ENCODE peak calls at places on chromosomes 7 and 10, in four cellular contexts. F, S, A and G are unnamed samples.

GRCh38 chr10:104351067-104351681 is 2.5 kb upstream of the CFAP58 start:
- DNase-seq in F (no peak), S (no peak), A (no peak), G (no peak)

GRCh38 chr7:158034571-158034970 is 553.1 kb downstream of the PTPRN2 start:
- DNase-seq in F (peak), S (no peak), A (no peak), G (no peak)

GRCh38 chr10:35191523-35191922 is 64.9 kb downstream of the CREM start:
- DNase-seq in F (peak), S (no peak), A (peak), G (no peak)

GRCh38 chr10:124416733-124417132 is 2.0 kb downstream of the OAT start:
- DNase-seq in F (no peak), S (no peak), A (no peak), G (no peak)

GRCh38 chr7:332646-333398 is 42.9 kb downstream of the FOXL3 start:
- DNase-seq in F (peak), S (peak), A (peak), G (peak)

GRCh38 chr10:45421231-45422097 is 47.4 kb downstream of the ALOX5 start:
- DNase-seq in F (peak), S (no peak), A (peak), G (no peak)

GRCh38 chr7:43481905-43482678 is 100.8 kb upstream of the STK17A start:
- DNase-seq in F (no peak), S (no peak), A (no peak), G (no peak)

GRCh38 chr7:155660059-155660757 is 15.7 kb downstream of the RBM33 start:
- DNase-seq in F (no peak), S (no peak), A (no peak), G (no peak)

GRCh38 chr10:50490244-50490643 is 133.5 kb downstream of the SGMS1 start:
- DNase-seq in F (no peak), S (no peak), A (no peak), G (no peak)

GRCh38 chr10:119734396-119735332 is 8.8 kb downstream of the INPP5F start:
- DNase-seq in F (no peak), S (no peak), A (no peak), G (no peak)

GRCh38 chr10:29132821-29133156 is 156.1 kb upstream of the LYZL1 start:
- DNase-seq in F (no peak), S (no peak), A (no peak), G (no peak)

GRCh38 chr10:1498746-1499343 is 238.5 kb downstream of the ADARB2 start:
- DNase-seq in F (no peak), S (no peak), A (no peak), G (no peak)

GRCh38 chr7:102996957-102997356 is 77.6 kb downstream of the FBXL13 start:
- DNase-seq in F (no peak), S (no peak), A (no peak), G (no peak)

GRCh38 chr7:147992698-147993097 is 597.9 kb upstream of the C7orf33 start:
- DNase-seq in F (no peak), S (no peak), A (no peak), G (no peak)

GRCh38 chr7:22651534-22652243 is 75.3 kb upstream of the IL6 start:
- DNase-seq in F (no peak), S (no peak), A (no peak), G (peak)

GRCh38 chr10:109978481-109978880 is 29.3 kb upstream of the ADD3 start:
- DNase-seq in F (no peak), S (peak), A (peak), G (no peak)

DNA sequence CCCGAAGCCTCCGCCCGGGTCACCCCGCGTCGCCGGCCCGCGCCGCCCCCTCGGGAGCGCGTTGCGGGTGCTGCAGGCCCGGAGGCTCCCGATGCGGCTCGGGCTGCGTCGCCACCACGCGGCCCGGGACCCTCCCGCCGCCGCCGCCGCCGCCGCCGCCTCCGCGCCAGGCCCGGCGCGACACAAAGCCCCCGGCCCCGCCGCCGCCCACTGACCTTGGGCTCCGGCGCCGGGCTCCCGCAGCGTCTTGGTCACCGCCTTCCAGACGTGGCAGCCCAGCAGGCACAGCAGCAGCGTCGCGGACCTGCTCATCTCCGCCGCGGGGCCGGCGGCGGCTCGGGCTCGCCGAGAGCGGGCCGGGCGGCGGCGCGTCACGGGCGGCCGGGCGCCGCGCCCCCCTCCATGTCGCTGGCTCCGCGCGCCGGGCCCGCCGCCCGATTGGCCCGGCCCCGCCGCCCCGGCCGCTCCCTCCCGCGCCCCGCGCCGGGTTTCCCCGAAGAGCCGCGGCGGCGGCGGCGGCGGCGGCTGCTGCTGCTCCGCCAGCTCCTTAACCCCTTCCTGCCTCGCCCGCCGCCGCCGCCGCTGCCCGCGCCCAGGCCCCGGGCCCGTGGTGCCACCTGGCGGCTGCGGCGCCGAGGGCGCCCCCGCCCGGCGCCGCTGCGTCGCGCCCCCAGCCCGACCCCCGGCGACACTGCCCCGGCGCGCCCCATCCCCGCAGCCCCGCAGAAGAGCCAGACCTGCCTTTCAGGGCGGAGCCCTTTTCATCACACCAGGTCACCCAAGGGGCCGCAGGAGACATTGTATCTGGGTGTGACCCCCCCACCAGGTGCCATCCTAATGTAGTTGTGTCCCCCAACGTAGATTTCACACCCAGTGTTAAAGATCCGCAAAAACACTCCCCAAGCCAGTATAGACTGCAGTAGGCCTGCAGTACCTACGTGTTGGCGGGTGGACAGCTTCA is at the start of gene FAM171A1:
- DNase-seq in F (peak), S (peak), A (peak), G (peak)
- TF ChIP-seq POLR2A in F (no peak), S (no peak), A (no peak), G (no peak)

DNA sequence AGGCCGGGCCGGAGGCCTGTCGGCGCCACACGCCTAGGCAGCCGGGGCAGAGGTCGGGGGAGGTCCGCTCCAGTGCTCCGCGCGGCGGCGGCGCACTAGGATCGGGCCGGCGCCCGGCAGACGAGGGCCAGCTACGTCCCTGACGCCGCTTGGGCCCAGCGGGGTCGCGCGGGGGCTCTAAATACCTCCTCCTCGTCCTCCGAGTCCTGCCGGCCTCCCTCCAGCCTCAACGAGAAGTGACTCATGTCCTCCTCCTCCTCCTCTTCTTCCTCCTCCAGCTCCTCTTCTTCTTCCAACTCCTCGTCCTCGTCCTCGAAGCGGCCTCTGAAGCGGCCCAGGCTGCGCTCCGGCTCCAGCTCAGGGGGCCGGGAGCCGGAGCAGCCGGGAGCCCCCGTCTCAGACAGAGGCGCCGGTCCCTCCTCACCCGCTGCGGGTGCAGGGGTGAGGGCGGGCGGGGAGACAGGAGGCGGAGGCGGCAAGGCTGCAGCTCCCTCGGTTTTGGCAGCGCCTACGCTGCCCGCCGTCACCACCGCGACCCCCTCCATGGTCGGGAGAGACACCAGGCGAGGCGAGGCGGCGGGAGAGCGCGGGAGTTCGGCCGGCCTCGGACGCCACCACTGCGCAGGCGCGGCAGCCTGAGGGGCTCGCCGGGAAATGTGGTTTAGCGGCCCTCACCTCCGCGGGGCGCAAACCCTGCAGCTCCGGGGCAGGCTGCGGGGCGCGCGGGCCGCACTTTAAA is at the start of gene PCGF6:
- DNase-seq in F (peak), S (peak), A (peak), G (peak)
- TF ChIP-seq POLR2A in F (no peak), S (peak), A (no peak), G (peak)

GRCh38 chr7:5421626-5422323 is 1.9 kb downstream of the TNRC18 start:
- DNase-seq in F (peak), S (peak), A (peak), G (no peak)
- TF ChIP-seq POLR2A in F (no peak), S (peak), A (peak), G (no peak)

DNA sequence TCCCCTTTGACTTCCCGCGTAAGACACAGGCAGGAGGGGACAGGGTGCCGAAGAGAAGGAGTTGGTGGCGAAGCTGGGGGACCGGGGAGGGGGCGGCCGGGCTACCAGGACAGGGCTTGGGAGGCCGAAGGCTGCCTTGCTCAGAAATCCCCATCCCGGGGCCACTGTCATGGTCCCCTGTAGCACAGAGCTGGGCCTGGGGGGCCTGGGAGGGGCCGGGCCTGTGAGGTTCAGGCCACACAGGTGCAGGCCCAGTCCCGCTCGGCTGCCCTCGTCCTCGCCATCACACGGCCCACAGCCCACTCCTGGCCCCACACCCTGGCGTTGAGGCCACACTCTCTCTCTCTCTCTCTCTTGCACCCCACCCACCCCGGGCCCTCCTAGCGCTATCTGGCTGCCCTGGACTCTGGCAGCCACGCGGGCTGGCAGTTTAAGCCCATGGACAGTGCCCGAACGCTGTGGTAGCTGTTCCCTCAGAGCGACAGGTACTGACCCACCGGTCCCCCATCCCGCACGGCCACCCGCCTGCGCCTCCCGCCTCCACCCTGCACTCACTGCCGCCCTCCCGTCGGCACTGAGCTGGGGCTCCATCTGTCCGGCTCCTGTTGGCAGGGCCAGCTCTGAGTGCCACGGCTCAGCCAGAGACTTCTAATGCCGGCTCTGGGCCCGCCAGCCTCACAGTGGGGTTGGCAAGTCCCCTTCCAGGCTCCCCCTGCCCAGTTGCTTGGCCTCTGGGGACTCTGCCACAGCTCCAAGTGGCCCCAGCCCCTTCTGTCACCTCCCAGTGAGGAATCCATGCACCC is 28.0 kb downstream of the TTYH3 start:
- DNase-seq in F (no peak), S (no peak), A (no peak), G (no peak)
- TF ChIP-seq POLR2A in F (no peak), S (no peak), A (no peak), G (no peak)

DNA sequence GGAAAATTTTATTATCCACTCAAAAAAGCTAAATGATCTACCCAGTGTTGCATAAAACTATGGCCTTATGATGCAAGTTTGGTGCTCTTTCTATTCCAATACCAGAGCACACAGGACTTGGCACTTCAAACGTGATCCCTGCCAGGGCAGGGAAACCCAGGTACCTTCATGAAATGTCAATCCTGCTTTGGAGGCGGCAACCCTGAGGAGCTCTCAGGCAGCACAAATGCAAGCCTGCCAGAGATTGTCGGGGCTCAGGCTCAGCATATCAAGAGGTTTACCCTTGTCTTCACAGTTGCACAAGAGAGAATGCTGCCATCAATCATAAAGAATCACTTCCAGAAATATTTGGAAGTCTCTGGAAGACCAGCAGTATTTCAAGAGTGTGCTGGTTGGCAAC is 151.5 kb downstream of the GLI3 start:
- DNase-seq in F (no peak), S (no peak), A (no peak), G (no peak)
- TF ChIP-seq POLR2A in F (no peak), S (no peak), A (no peak), G (no peak)

DNA sequence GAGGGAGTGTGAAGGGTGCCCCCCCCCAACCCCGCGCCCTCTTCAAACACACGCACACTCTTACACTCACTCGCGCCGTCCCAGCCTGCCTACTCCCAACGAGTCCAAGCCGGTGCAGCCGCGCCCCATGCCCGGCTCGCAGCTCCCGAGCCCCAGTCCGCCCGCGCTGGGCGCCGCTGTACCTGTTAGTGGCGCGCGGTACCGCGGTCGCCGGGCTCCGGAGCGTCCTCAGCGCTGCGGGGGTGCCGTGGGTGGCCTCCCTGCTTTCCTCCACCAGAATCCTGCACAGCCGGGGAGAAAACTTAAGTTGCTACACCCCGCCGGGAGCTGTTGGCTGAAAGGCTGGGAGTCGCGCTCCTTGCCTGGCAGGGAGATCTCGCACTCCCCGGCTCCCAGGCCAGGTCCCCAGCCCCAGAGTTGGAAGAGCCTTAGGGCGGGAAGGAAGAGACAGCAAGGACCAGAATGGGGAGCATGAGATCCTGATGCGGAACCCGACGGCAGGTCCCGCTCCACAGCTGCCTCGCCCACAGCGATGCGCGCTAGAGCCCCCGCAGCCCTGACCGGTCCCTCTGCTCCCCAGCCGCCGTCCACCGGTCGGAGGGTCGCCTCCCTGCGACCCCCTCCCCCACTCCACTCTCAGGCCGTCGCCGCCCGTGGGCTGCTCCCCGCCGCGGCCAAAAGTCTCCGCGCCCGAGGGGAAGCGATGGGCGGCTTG is 861 bp downstream of the ST8SIA6 start:
- DNase-seq in F (no peak), S (peak), A (peak), G (peak)
- TF ChIP-seq POLR2A in F (no peak), S (no peak), A (peak), G (no peak)